ENCODE peak calls at places on chromosomes 6 and 20, in ten cellular contexts. P is GF-D8; J is stimulated activated CD8-positive, alpha-beta memory T cell treated with anti-CD3 and anti-CD28 coated beads, Interleukin-15, amount 100 ng/mL, for 1 hour; Z is T-helper 9 cell; W is NCI-H2081; Q is NCI-H2171 treated with DMSO at 0.1 percent for 48 hours; H is Peyer's patch; C is AG04450; N is activated T-helper 1 cell treated with anti-CD3 and anti-CD28 coated beads, Interleukin-12 subunit alpha, Interleukin-12 subunit beta, Interleukin-2, Interleukin-4 antibody, amounts not matched to agents 30 ng/mL and 10 ng/mL and 1 ng/mL, durations not matched to agents 14 hours and 24 hours and 36 hours; X is A673. E is an unnamed sample.

GRCh38 chr20:64065973-64066341 is 3.0 kb downstream of the TCEA2 start:
- DNase-seq in P (peak; percentile 76), X (no peak), Q (no peak), J (no peak), N (peak; percentile 78), H (peak; percentile 87), Z (peak; percentile 46), C (no peak), W (no peak), E (peak; percentile 63)

GRCh38 chr20:13857304-13857703 is 72.5 kb downstream of the NDUFAF5 start:
- DNase-seq in X (no peak), J (no peak), C (no peak), Z (no peak), N (no peak), Q (no peak), P (no peak), H (no peak), W (peak; percentile 75), E (no peak)

GRCh38 chr6:118984342-118984741 is 49.4 kb upstream of the MCM9 start:
- DNase-seq in P (no peak), Q (no peak), C (no peak), J (no peak), W (no peak), N (no peak), Z (no peak), H (no peak), X (no peak), E (no peak)

GRCh38 chr6:142737368-142738060 is 207.5 kb downstream of the HIVEP2 start:
- DNase-seq in N (no peak), P (peak; percentile 47), W (no peak), X (peak; percentile 9), H (no peak), C (no peak), Q (peak; percentile 61), J (no peak), Z (no peak), E (no peak)

GRCh38 chr20:5608448-5609161 is 141.6 kb upstream of the SHLD1 start:
- DNase-seq in W (no peak), Z (no peak), Q (no peak), X (peak; percentile 15), J (no peak), C (no peak), P (peak; percentile 36), H (no peak), N (no peak), E (no peak)

GRCh38 chr6:18122128-18123093 is at the start of gene NHLRC1:
- DNase-seq in Q (peak; percentile 94), P (no peak), N (peak; percentile 62), C (peak; percentile 67), Z (peak; percentile 43), J (peak; percentile 45), H (peak; percentile 93), X (peak; percentile 94), W (peak; percentile 86), E (peak; percentile 95)

GRCh38 chr6:35441205-35441604 is 10.9 kb upstream of the FANCE start:
- DNase-seq in X (no peak), Z (no peak), H (no peak), N (no peak), W (no peak), P (no peak), C (no peak), J (no peak), Q (no peak), E (no peak)

GRCh38 chr6:45448417-45449389 is 71.0 kb upstream of the SUPT3H start:
- DNase-seq in J (no peak), C (no peak), W (no peak), P (no peak), Q (no peak), X (no peak), N (no peak), H (no peak), Z (no peak), E (no peak)

GRCh38 chr20:47368301-47368700 is 11.8 kb upstream of the ZMYND8 start:
- DNase-seq in J (no peak), P (no peak), X (no peak), H (no peak), Q (no peak), C (no peak), N (no peak), Z (no peak), W (no peak), E (no peak)

GRCh38 chr6:39231844-39232243 is 2.6 kb upstream of the KCNK5 start:
- DNase-seq in C (no peak), Z (no peak), Q (no peak), N (no peak), H (no peak), W (no peak), J (no peak), P (no peak), X (no peak), E (no peak)

GRCh38 chr6:105747823-105748405 is 338.2 kb upstream of the PRDM1 start:
- DNase-seq in X (no peak), Q (no peak), H (no peak), J (no peak), Z (no peak), W (no peak), P (peak; percentile 23), C (no peak), N (no peak), E (no peak)

GRCh38 chr6:55182016-55182650 is 7.8 kb downstream of the HCRTR2 start:
- DNase-seq in Q (no peak), H (no peak), C (no peak), X (no peak), W (no peak), Z (no peak), P (peak; percentile 14), N (no peak), J (no peak), E (no peak)

GRCh38 chr6:140043357-140043756 is 668.9 kb upstream of the CITED2 start:
- DNase-seq in N (no peak), W (no peak), P (no peak), H (no peak), Z (no peak), Q (no peak), X (peak; percentile 66), C (peak; percentile 71), J (no peak), E (peak; percentile 28)

GRCh38 chr6:116695398-116695797 is 14.4 kb downstream of the KPNA5 start:
- DNase-seq in J (no peak), Z (no peak), P (no peak), N (no peak), C (no peak), W (no peak), Q (no peak), H (no peak), X (no peak), E (no peak)

GRCh38 chr6:98875375-98875774 is 41.0 kb downstream of the POU3F2 start:
- DNase-seq in X (no peak), N (no peak), H (no peak), P (no peak), Z (no peak), J (no peak), W (no peak), Q (no peak), C (no peak), E (no peak)

GRCh38 chr6:39997101-39997635 is 62.9 kb upstream of the MOCS1 start:
- DNase-seq in W (no peak), X (no peak), Z (no peak), J (no peak), P (no peak), C (no peak), Q (peak; percentile 60), H (no peak), N (no peak), E (no peak)

GRCh38 chr20:61435823-61436220 is 183.8 kb downstream of the CDH4 start:
- DNase-seq in C (no peak), Z (no peak), J (no peak), Q (no peak), N (no peak), H (no peak), W (no peak), X (no peak), P (no peak), E (no peak)

GRCh38 chr6:57275384-57275783 is 42.0 kb upstream of the PRIM2 start:
- DNase-seq in W (no peak), Z (no peak), X (no peak), Q (no peak), N (no peak), H (no peak), P (no peak), J (no peak), C (no peak), E (no peak)

GRCh38 chr6:1082040-1082935 is 229.6 kb upstream of the FOXQ1 start:
- DNase-seq in Q (no peak), P (no peak), J (no peak), Z (no peak), W (no peak), H (no peak), C (peak; percentile 46), N (no peak), X (no peak), E (peak; percentile 96)

GRCh38 chr20:38111366-38112232 is 53.5 kb downstream of the TGM2 start:
- DNase-seq in Z (no peak), P (no peak), C (no peak), Q (no peak), H (peak; percentile 37), J (no peak), W (no peak), X (no peak), N (no peak), E (no peak)

GRCh38 chr20:58772786-58773185 is 77.9 kb downstream of the GNAS-AS1 start:
- DNase-seq in J (no peak), C (no peak), N (no peak), H (no peak), P (no peak), X (no peak), Q (no peak), W (no peak), Z (no peak), E (no peak)

GRCh38 chr20:43530321-43531090 is 23.0 kb downstream of the L3MBTL1 start:
- DNase-seq in X (no peak), Q (no peak), J (no peak), Z (no peak), C (no peak), P (no peak), N (no peak), H (peak; percentile 89), W (no peak), E (no peak)